ENCODE peak calls at places on chromosomes 13 and 19, in seven cellular contexts. I is breast epithelium, R is cardiac muscle cell, M is pancreas, X is body of pancreas, H is OCI-LY7, U is heart left ventricle. N is an unnamed sample.

GRCh38 chr13:40109324-40109958 is 454.0 kb downstream of the COG6 start:
- DNase-seq in I (no peak), R (peak; percentile 95), M (no peak), X (no peak), H (no peak), U (no peak), N (no peak)

GRCh38 chr13:28301839-28302238 is 163.5 kb downstream of the PAN3 start:
- DNase-seq in I (no peak), R (no peak), M (no peak), X (no peak), H (no peak), U (no peak), N (no peak)

GRCh38 chr13:111304603-111305289 is 15.7 kb upstream of the TEX29 start:
- DNase-seq in I (no peak), R (no peak), M (no peak), X (no peak), H (no peak), U (no peak), N (no peak)

GRCh38 chr13:109760951-109761350 is 25.4 kb downstream of the IRS2 start:
- DNase-seq in I (no peak), R (no peak), M (no peak), X (no peak), H (no peak), U (no peak), N (no peak)

GRCh38 chr13:60398949-60399589 is 2.0 kb downstream of the TDRD3 start:
- DNase-seq in I (no peak), R (peak; percentile 17), M (no peak), X (peak; percentile 53), H (no peak), U (no peak), N (no peak)

GRCh38 chr19:57338798-57339378 is 12.2 kb upstream of the ZNF304 start:
- DNase-seq in I (no peak), R (no peak), M (no peak), X (no peak), H (no peak), U (no peak), N (no peak)

GRCh38 chr13:101127741-101128353 is 288.5 kb downstream of the NALCN start:
- DNase-seq in I (no peak), R (peak; percentile 62), M (no peak), X (peak; percentile 35), H (peak; percentile 2), U (no peak), N (no peak)

GRCh38 chr19:18322318-18322758 is 538 bp downstream of the LSM4 start:
- DNase-seq in I (no peak), R (peak; percentile 60), M (no peak), X (no peak), H (peak; percentile 77), U (no peak), N (peak; percentile 67)

GRCh38 chr13:29922281-29922821 is 71.9 kb upstream of the UBL3 start:
- DNase-seq in I (no peak), R (peak; percentile 25), M (no peak), X (no peak), H (no peak), U (no peak), N (no peak)

GRCh38 chr19:52114691-52115090 is 19.1 kb upstream of the ZNF841 start:
- DNase-seq in I (no peak), R (no peak), M (no peak), X (no peak), H (no peak), U (no peak), N (no peak)
- H3K9me3 ChIP-seq in I (peaks cover 84% of the 10 kb centered on the region), R (peaks cover 39% of the 10 kb centered on the region), M (no peaks in the 10 kb centered on the region), X (no peaks in the 10 kb centered on the region), H (peaks cover 79% of the 10 kb centered on the region), U (peaks cover 13% of the 10 kb centered on the region), N (peaks cover 39% of the 10 kb centered on the region)

DNA sequence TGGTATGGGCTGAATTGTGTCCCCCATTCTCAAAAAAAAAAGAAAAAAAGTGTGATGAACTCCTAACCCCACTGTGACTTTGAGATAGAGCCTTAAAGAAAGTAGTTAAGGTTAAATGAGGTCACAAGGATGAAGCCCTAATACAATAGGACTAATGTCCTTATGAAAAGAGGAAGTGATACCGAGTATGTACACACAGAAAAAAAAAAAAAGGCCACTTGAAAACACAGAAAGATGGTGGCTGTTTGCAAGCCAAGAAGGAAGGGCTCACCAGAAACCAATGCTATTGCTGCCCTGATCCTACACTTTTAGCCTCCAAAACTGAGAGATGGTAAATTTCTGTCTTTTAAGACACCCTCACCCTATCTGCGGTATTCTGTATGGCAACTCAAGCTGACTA is 955.6 kb downstream of the PCDH17 start:
- DNase-seq in I (no peak), R (no peak), M (no peak), X (no peak), H (peak; percentile 59), U (no peak), N (no peak)
- H3K27ac ChIP-seq in I (no peak overlapping the region), R (no peak overlapping the region), M (no peak overlapping the region), X (no peak overlapping the region), H (no peak overlapping the region), U (no peak overlapping the region), N (no peak overlapping the region)

GRCh38 chr13:67147257-67148218 is 82.6 kb downstream of the PCDH9 start:
- DNase-seq in I (no peak), R (peak; percentile 79), M (no peak), X (no peak), H (no peak), U (no peak), N (no peak)
- H3K4me1 ChIP-seq in I (no peaks in the 10 kb centered on the region), R (peaks cover 18% of the 10 kb centered on the region), M (no peaks in the 10 kb centered on the region), X (no peaks in the 10 kb centered on the region), H (peaks cover 22% of the 10 kb centered on the region), U (peaks cover 17% of the 10 kb centered on the region), N (no peaks in the 10 kb centered on the region)

GRCh38 chr19:14826006-14826405 is 9.0 kb downstream of the OR7A5 start:
- DNase-seq in I (no peak), R (no peak), M (no peak), X (no peak), H (no peak), U (no peak), N (no peak)

GRCh38 chr19:14835011-14835410 is at the start of the genes OR7A5 and OR7C1:
- DNase-seq in I (no peak), R (peak; percentile 11), M (no peak), X (no peak), H (no peak), U (no peak), N (no peak)

DNA sequence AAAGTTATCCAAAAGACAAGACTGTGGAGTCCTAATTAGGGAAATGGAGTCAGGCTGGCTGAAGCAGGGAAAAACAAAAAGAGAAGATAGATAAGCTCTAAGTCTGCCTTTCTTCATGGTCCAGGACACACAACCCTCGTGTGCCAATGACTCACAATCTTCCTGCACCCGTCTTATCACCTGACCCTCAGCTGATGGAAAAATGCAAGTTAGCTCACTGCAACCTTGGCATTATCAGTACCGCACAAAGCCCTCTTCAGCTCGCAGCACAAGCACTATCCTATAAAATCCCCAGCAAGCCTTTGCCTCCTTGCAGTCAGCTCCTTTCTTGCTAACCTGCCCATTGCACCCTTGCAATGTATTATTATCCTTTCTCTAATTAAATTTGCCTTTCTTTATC is 4.3 kb downstream of the OR7A5 start:
- DNase-seq in I (no peak), R (peak; percentile 10), M (no peak), X (no peak), H (no peak), U (no peak), N (no peak)
- H3K9me3 ChIP-seq in I (no peaks in the 10 kb centered on the region), R (no peaks in the 10 kb centered on the region), M (no peaks in the 10 kb centered on the region), X (no peaks in the 10 kb centered on the region), H (no peaks in the 10 kb centered on the region), U (no peaks in the 10 kb centered on the region), N (no peaks in the 10 kb centered on the region)

GRCh38 chr13:97979556-97979955 is 26.1 kb downstream of the IPO5 start:
- DNase-seq in I (no peak), R (no peak), M (no peak), X (no peak), H (no peak), U (no peak), N (no peak)
- H3K27ac ChIP-seq in I (no peak overlapping the region), R (no peak overlapping the region), M (no peak overlapping the region), X (no peak overlapping the region), H (no peak overlapping the region), U (no peak overlapping the region), N (no peak overlapping the region)

DNA sequence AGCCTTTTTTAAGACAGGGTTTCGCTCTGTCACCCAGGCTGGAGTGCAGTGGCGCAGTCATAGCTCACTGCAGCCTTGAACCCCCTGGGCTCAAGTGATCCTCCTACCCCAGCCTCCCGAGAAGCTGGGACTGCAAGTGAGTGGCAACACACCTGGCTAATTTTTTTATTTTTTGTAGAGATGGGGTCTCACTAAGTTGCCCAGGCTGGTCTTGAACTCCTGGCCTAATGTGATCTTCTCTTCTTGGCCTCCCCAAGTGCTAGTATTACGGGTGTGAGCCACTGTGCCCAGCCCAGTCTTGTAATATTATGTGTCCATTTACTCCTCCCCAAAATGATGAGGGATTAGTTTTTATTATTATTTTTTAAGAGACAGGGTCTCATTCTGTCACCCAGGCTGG is 3.1 kb upstream of the LINGO3 start:
- DNase-seq in I (no peak), R (no peak), M (no peak), X (no peak), H (no peak), U (no peak), N (no peak)
- H3K4me1 ChIP-seq in I (no peaks in the 10 kb centered on the region), R (no peaks in the 10 kb centered on the region), M (no peaks in the 10 kb centered on the region), X (peaks cover 7% of the 10 kb centered on the region), H (peaks cover 13% of the 10 kb centered on the region), U (no peaks in the 10 kb centered on the region), N (no peaks in the 10 kb centered on the region)

N was measured in aorta.